ENCODE peak calls at places on chromosomes 2 and 18, in seven cellular contexts. K is BE2C, Q is omental fat pad, X is AG10803, F is mammary epithelial cell, A is ovary, Y is Calu3. B is an unnamed sample.
A peak's percentile ranks its signal among the peaks of the same experiment; 100 is the strongest.

GRCh38 chr18:24544141-24544498 is 83.7 kb downstream of the HRH4 start:
- DNase-seq in A (no peak), K (no peak), F (peak; percentile 38), X (peak; percentile 18), Q (no peak), Y (peak; percentile 35), B (peak; percentile 18)

GRCh38 chr2:190069936-190070696 is 7.6 kb upstream of the MSTN start:
- DNase-seq in A (no peak), F (peak; percentile 32), Y (peak; percentile 45), X (peak; percentile 74), Q (no peak), K (peak; percentile 38), B (peak; percentile 17)

GRCh38 chr2:144419218-144419617 is 100.7 kb downstream of the ZEB2 start:
- DNase-seq in F (no peak), Y (no peak), Q (no peak), A (no peak), X (no peak), K (no peak), B (no peak)

GRCh38 chr2:88086401-88086800 is 18.8 kb downstream of the SMYD1 start:
- DNase-seq in Q (no peak), K (no peak), F (no peak), X (no peak), A (no peak), Y (no peak), B (no peak)

GRCh38 chr2:58319481-58319880 is 78.4 kb upstream of the FANCL start:
- DNase-seq in K (no peak), A (no peak), F (no peak), Q (no peak), X (no peak), Y (no peak), B (no peak)

GRCh38 chr2:197599285-197599965 is 76.0 kb downstream of the RFTN2 start:
- DNase-seq in Q (no peak), A (no peak), X (peak; percentile 58), K (peak; percentile 33), F (peak; percentile 54), Y (peak; percentile 40), B (peak; percentile 61)

GRCh38 chr2:38106420-38107182 is 30.6 kb upstream of the CYP1B1 start:
- DNase-seq in A (no peak), Y (no peak), K (no peak), F (peak; percentile 60), Q (no peak), X (peak; percentile 82), B (no peak)

GRCh38 chr2:14975401-14975800 is 342.9 kb downstream of the LRATD1 start:
- DNase-seq in K (no peak), A (no peak), Q (no peak), Y (no peak), X (no peak), F (peak; percentile 17), B (no peak)

GRCh38 chr2:217069263-217070042 is 209.6 kb upstream of the TNP1 start:
- DNase-seq in F (no peak), X (no peak), A (no peak), Q (no peak), Y (no peak), K (peak; percentile 41), B (no peak)

GRCh38 chr2:44936275-44936674 is 5.2 kb upstream of the SIX3 start:
- DNase-seq in Y (no peak), Q (no peak), K (no peak), X (no peak), A (no peak), F (no peak), B (no peak)

GRCh38 chr2:184920451-184920965 is 322.2 kb downstream of the ZNF804A start:
- DNase-seq in Y (no peak), X (no peak), K (peak; percentile 9), Q (no peak), F (no peak), A (no peak), B (no peak)

GRCh38 chr2:96556441-96557330 is 20.1 kb downstream of the ARID5A start:
- DNase-seq in A (no peak), Q (no peak), Y (peak; percentile 90), X (peak; percentile 73), F (peak; percentile 99), K (no peak), B (peak; percentile 25)

GRCh38 chr18:10015288-10015701 is 101.5 kb downstream of the VAPA start:
- DNase-seq in Y (peak; percentile 47), K (no peak), Q (no peak), X (peak; percentile 56), A (no peak), F (peak; percentile 21), B (no peak)

GRCh38 chr18:48994044-48994651 is 43.4 kb upstream of the SMAD7 start:
- DNase-seq in X (peak; percentile 87), K (no peak), A (peak; percentile 35), F (no peak), Y (no peak), Q (no peak), B (no peak)

GRCh38 chr18:10140928-10141327 is 227.1 kb downstream of the VAPA start:
- DNase-seq in X (peak; percentile 73), A (no peak), Q (no peak), K (no peak), F (peak; percentile 23), Y (peak; percentile 54), B (no peak)

GRCh38 chr18:78915446-78916008 is 64.1 kb upstream of the SALL3 start:
- DNase-seq in Y (no peak), K (no peak), X (no peak), Q (no peak), A (no peak), F (no peak), B (no peak)

GRCh38 chr2:10326707-10327594 is 24.2 kb downstream of the HPCAL1 start:
- DNase-seq in Y (no peak), X (no peak), K (peak; percentile 59), A (no peak), Q (no peak), F (no peak), B (no peak)

GRCh38 chr2:148209598-148209997 is 188.7 kb downstream of the MBD5 start:
- DNase-seq in Y (peak; percentile 5), F (no peak), A (no peak), X (no peak), Q (no peak), K (peak; percentile 14), B (no peak)

GRCh38 chr18:41532344-41533086 is 422.5 kb upstream of the PIK3C3 start:
- DNase-seq in F (no peak), Y (no peak), Q (no peak), X (no peak), K (no peak), A (no peak), B (no peak)

GRCh38 chr2:224136394-224136793 is 97.3 kb upstream of the SERPINE2 start:
- DNase-seq in K (no peak), F (no peak), Y (no peak), Q (no peak), X (peak; percentile 85), A (no peak), B (no peak)

GRCh38 chr2:24122-24521 is 22.2 kb downstream of the FAM110C start:
- DNase-seq in A (no peak), X (no peak), K (no peak), Q (no peak), Y (peak; percentile 35), F (no peak), B (no peak)

GRCh38 chr18:33424266-33424946 is 16.1 kb downstream of the CCDC178 start:
- DNase-seq in Y (no peak), A (no peak), F (no peak), K (no peak), X (no peak), Q (no peak), B (no peak)

GRCh38 chr2:166081131-166081632 is 46.6 kb downstream of the SCN1A start:
- DNase-seq in Q (no peak), A (no peak), X (no peak), K (no peak), F (no peak), Y (no peak), B (no peak)

GRCh38 chr2:117960231-117960630 is 53.6 kb downstream of the CCDC93 start:
- DNase-seq in A (no peak), X (no peak), Q (no peak), F (no peak), Y (no peak), K (no peak), B (no peak)

GRCh38 chr2:117958186-117958585 is 55.7 kb downstream of the CCDC93 start:
- DNase-seq in A (no peak), X (peak; percentile 79), Q (no peak), Y (peak; percentile 6), F (peak; percentile 70), K (no peak), B (no peak)

GRCh38 chr2:117952237-117952636 is 61.6 kb downstream of the CCDC93 start:
- DNase-seq in F (no peak), Q (no peak), A (no peak), Y (no peak), X (no peak), K (no peak), B (no peak)

GRCh38 chr2:117957616-117958015 is 56.3 kb downstream of the CCDC93 start:
- DNase-seq in Y (no peak), A (no peak), Q (no peak), F (peak; percentile 39), K (no peak), X (no peak), B (no peak)

GRCh38 chr2:117956036-117956791 is 57.7 kb downstream of the CCDC93 start:
- DNase-seq in K (no peak), A (no peak), F (no peak), X (no peak), Y (no peak), Q (no peak), B (no peak)
- TF ChIP-seq CTCF in K (peak; percentile 24), A (no peak), F (peak; percentile 25), X (no peak), Y (no peak), Q (no peak), B (no peak)

GRCh38 chr2:134782792-134783191 is 55.6 kb upstream of the ACMSD start:
- DNase-seq in F (peak; percentile 57), Y (no peak), Q (no peak), K (no peak), X (peak; percentile 5), A (no peak), B (peak; percentile 49)
- TF ChIP-seq CTCF in F (peak; percentile 39), Y (no peak), Q (no peak), K (no peak), X (no peak), A (no peak), B (peak; percentile 60)

DNA sequence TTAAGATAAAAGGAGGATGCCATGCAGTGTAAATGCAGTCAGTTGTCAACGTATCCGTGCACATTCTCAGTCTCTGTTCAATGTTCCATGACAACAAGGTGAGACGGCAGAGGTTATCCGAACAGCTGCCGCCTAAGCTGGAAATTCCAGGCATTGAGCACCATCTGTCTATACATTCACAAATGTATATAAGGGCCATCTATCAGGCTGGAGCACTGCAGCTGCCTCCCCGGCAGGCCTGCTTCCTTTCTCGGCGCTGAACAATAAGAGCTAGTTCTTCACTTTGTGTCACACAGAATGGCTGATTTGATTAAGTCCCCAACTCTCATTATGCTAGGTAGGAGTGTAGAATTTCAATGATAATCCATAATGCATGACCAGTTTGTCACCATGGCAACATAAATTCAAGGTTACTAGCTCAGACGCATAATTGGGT is 282.2 kb upstream of the SOX11 start:
- DNase-seq in Y (no peak), Q (no peak), K (peak; percentile 32), F (no peak), A (no peak), X (no peak), B (no peak)
- TF ChIP-seq CTCF in Y (no peak), Q (no peak), K (no peak), F (no peak), A (no peak), X (no peak), B (no peak)

GRCh38 chr2:123811846-123812245 is 213.2 kb upstream of the CNTNAP5 start:
- DNase-seq in F (no peak), Y (no peak), X (no peak), Q (no peak), K (no peak), A (no peak), B (no peak)

GRCh38 chr2:123808243-123808642 is 216.8 kb upstream of the CNTNAP5 start:
- DNase-seq in A (no peak), X (no peak), K (no peak), F (no peak), Q (no peak), Y (no peak), B (no peak)
- TF ChIP-seq CTCF in A (no peak), X (no peak), K (peak; percentile 27), F (no peak), Q (no peak), Y (no peak), B (no peak)